ENCODE peak calls at places on chromosomes 12 and 14, in seven cellular contexts. One of them, this sample, is unnamed.

GRCh38 chr12:89756638-89757321 is 48.1 kb upstream of the ATP2B1 start:
- DNase-seq in right lobe of liver: no peak
- DNase-seq in Peyer's patch: no peak
- DNase-seq in stomach: no peak
- DNase-seq in adrenal gland: no peak
- DNase-seq in A549: peak; percentile 76
- DNase-seq in esophagus muscularis mucosa: no peak
- DNase-seq in this sample: no peak

GRCh38 chr12:68972570-68972969 is 39.6 kb upstream of the CPM start:
- DNase-seq in right lobe of liver: peak; percentile 48
- DNase-seq in Peyer's patch: no peak
- DNase-seq in stomach: no peak
- DNase-seq in adrenal gland: no peak
- DNase-seq in A549: no peak
- DNase-seq in esophagus muscularis mucosa: no peak
- DNase-seq in this sample: no peak

GRCh38 chr12:96195845-96196451 is 1.8 kb downstream of the ELK3 start:
- DNase-seq in right lobe of liver: no peak
- DNase-seq in Peyer's patch: no peak
- DNase-seq in stomach: no peak
- DNase-seq in adrenal gland: no peak
- DNase-seq in A549: peak; percentile 45
- DNase-seq in esophagus muscularis mucosa: no peak
- DNase-seq in this sample: no peak

GRCh38 chr14:101064121-101064661 is 160.7 kb upstream of the RTL1 start:
- DNase-seq in right lobe of liver: no peak
- DNase-seq in Peyer's patch: peak; percentile 37
- DNase-seq in stomach: no peak
- DNase-seq in adrenal gland: peak; percentile 7
- DNase-seq in A549: no peak
- DNase-seq in esophagus muscularis mucosa: no peak
- DNase-seq in this sample: no peak

GRCh38 chr12:112980491-112981158 is 2.3 kb downstream of the OAS2 start:
- DNase-seq in right lobe of liver: no peak
- DNase-seq in Peyer's patch: no peak
- DNase-seq in stomach: no peak
- DNase-seq in adrenal gland: no peak
- DNase-seq in A549: no peak
- DNase-seq in esophagus muscularis mucosa: no peak
- DNase-seq in this sample: no peak

GRCh38 chr14:55136868-55137785 is 8.1 kb downstream of the LGALS3 start:
- DNase-seq in right lobe of liver: no peak
- DNase-seq in Peyer's patch: no peak
- DNase-seq in stomach: peak; percentile 79
- DNase-seq in adrenal gland: peak; percentile 66
- DNase-seq in A549: no peak
- DNase-seq in esophagus muscularis mucosa: no peak
- DNase-seq in this sample: peak; percentile 84

GRCh38 chr14:99982449-99983250 is 82.6 kb upstream of the EVL start:
- DNase-seq in right lobe of liver: no peak
- DNase-seq in Peyer's patch: no peak
- DNase-seq in stomach: peak; percentile 48
- DNase-seq in adrenal gland: peak; percentile 59
- DNase-seq in A549: peak; percentile 65
- DNase-seq in esophagus muscularis mucosa: no peak
- DNase-seq in this sample: peak; percentile 57

GRCh38 chr12:30631710-30632109 is 64.0 kb downstream of the IPO8 start:
- DNase-seq in right lobe of liver: no peak
- DNase-seq in Peyer's patch: no peak
- DNase-seq in stomach: no peak
- DNase-seq in adrenal gland: no peak
- DNase-seq in A549: no peak
- DNase-seq in esophagus muscularis mucosa: no peak
- DNase-seq in this sample: no peak

DNA sequence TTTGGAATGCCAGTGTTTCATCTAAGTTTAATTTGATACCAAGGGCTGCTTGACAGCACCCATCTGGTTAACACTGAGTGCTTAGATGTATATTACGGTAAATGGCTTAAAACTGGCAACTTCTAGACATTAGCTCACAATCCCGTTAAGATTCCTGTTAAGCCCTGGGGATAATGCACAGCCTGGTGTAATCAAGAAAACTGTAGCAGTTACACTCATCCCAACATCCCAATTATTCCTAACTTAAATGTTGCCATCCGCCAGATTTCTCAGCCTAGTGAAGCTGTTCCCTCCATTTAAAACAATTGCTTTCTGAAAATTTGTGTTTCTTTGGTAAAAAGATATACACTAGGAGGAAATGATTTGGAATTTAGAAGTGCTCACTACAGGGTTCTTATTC is 30.0 kb downstream of the PPFIBP1 start:
- DNase-seq in right lobe of liver: no peak
- DNase-seq in Peyer's patch: no peak
- DNase-seq in stomach: no peak
- DNase-seq in adrenal gland: no peak
- DNase-seq in A549: no peak
- DNase-seq in esophagus muscularis mucosa: no peak
- DNase-seq in this sample: no peak
- H3K4me3 ChIP-seq in right lobe of liver: no peak overlapping the region
- H3K4me3 ChIP-seq in Peyer's patch: no peak overlapping the region
- H3K4me3 ChIP-seq in stomach: no peak overlapping the region
- H3K4me3 ChIP-seq in adrenal gland: no peak overlapping the region
- H3K4me3 ChIP-seq in A549: no peak overlapping the region
- H3K4me3 ChIP-seq in esophagus muscularis mucosa: peak overlapping the region; percentile 15
- H3K4me3 ChIP-seq in this sample: no peak overlapping the region

GRCh38 chr14:105007593-105008264 is 13.2 kb downstream of the CDCA4 start:
- DNase-seq in right lobe of liver: no peak
- DNase-seq in Peyer's patch: no peak
- DNase-seq in stomach: no peak
- DNase-seq in adrenal gland: no peak
- DNase-seq in A549: no peak
- DNase-seq in esophagus muscularis mucosa: no peak
- DNase-seq in this sample: no peak

GRCh38 chr14:105005329-105005928 is 15.5 kb downstream of the CDCA4 start:
- DNase-seq in right lobe of liver: no peak
- DNase-seq in Peyer's patch: no peak
- DNase-seq in stomach: no peak
- DNase-seq in adrenal gland: no peak
- DNase-seq in A549: no peak
- DNase-seq in esophagus muscularis mucosa: no peak
- DNase-seq in this sample: no peak

GRCh38 chr14:105006831-105007592 is 13.9 kb downstream of the CDCA4 start:
- DNase-seq in right lobe of liver: no peak
- DNase-seq in Peyer's patch: no peak
- DNase-seq in stomach: no peak
- DNase-seq in adrenal gland: no peak
- DNase-seq in A549: no peak
- DNase-seq in esophagus muscularis mucosa: no peak
- DNase-seq in this sample: no peak

GRCh38 chr14:105010106-105010505 is 10.8 kb downstream of the CDCA4 start:
- DNase-seq in right lobe of liver: no peak
- DNase-seq in Peyer's patch: no peak
- DNase-seq in stomach: no peak
- DNase-seq in adrenal gland: no peak
- DNase-seq in A549: no peak
- DNase-seq in esophagus muscularis mucosa: no peak
- DNase-seq in this sample: no peak

DNA sequence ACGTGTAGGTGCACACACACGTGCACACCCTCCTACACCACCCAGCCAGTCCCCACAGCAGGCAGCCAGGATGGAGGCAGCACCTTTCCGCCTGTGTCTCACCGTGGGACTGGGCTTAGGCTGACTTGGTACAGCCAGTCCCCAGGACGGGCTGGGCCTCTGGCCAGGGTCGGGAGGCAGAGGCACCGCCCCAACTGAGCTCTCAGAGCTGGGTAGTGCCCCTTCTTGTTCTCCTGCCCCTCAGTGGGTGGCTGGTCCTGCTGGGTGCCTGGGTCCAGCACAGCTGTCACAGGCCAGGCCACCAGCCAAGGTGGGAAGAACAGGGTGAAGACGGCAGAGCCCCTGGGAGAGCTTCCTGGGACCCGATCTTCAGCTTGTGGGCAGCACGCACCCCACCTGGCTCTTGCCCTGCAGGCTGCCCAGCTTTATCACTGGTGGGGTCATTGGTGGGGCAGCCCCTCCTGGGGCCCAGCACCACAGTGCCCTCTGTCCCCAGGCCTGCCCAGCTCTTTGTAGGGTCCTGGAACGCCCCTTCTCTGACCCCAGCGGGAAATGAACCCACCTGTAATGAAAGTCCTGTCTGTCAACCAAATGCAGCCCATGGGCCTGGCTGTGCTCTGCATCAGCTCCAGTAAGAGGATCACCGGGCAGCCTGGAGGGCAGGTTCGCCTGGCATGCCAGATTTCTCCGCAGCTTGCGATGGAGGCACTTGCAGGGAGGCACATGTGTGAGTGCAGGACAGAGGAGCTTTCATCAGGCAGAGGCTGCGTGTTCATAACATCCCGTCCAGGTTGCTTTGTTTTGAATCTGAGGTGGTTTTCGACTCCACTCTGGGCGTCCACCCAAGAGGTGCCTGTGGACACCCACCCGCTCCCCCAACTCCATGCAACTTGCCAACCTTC is 14.7 kb downstream of the CDCA4 start:
- DNase-seq in right lobe of liver: no peak
- DNase-seq in Peyer's patch: no peak
- DNase-seq in stomach: no peak
- DNase-seq in adrenal gland: no peak
- DNase-seq in A549: no peak
- DNase-seq in esophagus muscularis mucosa: no peak
- DNase-seq in this sample: no peak
- TF ChIP-seq POLR2A in right lobe of liver: no peak
- TF ChIP-seq POLR2A in Peyer's patch: no peak
- TF ChIP-seq POLR2A in stomach: no peak
- TF ChIP-seq POLR2A in adrenal gland: no peak
- TF ChIP-seq POLR2A in A549: no peak
- TF ChIP-seq POLR2A in esophagus muscularis mucosa: no peak
- TF ChIP-seq POLR2A in this sample: no peak

GRCh38 chr12:108317303-108318283 is 21.5 kb downstream of the CMKLR1 start:
- DNase-seq in right lobe of liver: no peak
- DNase-seq in Peyer's patch: no peak
- DNase-seq in stomach: no peak
- DNase-seq in adrenal gland: no peak
- DNase-seq in A549: no peak
- DNase-seq in esophagus muscularis mucosa: no peak
- DNase-seq in this sample: no peak

GRCh38 chr12:108313236-108313608 is 25.9 kb downstream of the CMKLR1 start:
- DNase-seq in right lobe of liver: no peak
- DNase-seq in Peyer's patch: no peak
- DNase-seq in stomach: no peak
- DNase-seq in adrenal gland: no peak
- DNase-seq in A549: no peak
- DNase-seq in esophagus muscularis mucosa: no peak
- DNase-seq in this sample: no peak

GRCh38 chr12:108316153-108316892 is 22.8 kb downstream of the CMKLR1 start:
- DNase-seq in right lobe of liver: no peak
- DNase-seq in Peyer's patch: no peak
- DNase-seq in stomach: no peak
- DNase-seq in adrenal gland: no peak
- DNase-seq in A549: no peak
- DNase-seq in esophagus muscularis mucosa: no peak
- DNase-seq in this sample: no peak

GRCh38 chr12:108313609-108314331 is 25.3 kb downstream of the CMKLR1 start:
- DNase-seq in right lobe of liver: peak; percentile 43
- DNase-seq in Peyer's patch: no peak
- DNase-seq in stomach: no peak
- DNase-seq in adrenal gland: peak; percentile 65
- DNase-seq in A549: no peak
- DNase-seq in esophagus muscularis mucosa: no peak
- DNase-seq in this sample: no peak

DNA sequence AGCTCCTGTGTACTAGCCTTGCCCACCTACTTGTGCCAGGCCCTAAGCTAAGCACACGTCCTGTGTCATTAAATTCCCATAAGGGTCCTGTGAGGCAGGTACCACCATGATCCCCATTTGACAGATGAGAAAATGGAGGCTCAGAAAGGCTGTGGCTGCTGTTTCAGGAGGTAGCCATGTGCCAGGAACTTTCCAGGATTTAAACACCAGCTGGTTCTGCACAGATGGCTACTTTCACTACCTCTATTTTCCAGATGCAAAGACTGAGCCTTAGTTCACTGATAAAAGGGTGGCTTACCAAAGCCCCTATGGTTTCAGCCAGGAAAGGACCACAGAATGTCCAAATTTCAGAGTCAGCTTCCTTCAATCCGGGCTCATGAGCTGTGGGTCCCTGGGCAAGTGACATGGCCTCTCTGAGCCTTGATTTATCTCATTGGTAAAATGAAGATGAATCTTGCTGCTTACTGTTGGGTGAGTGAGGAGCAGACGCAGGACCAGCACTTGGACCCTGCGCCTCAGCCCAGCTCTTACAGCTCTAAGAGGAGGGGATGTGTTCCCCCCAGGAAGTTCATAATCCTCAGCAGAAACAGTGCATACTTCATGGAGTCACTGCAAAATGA is 23.5 kb downstream of the CMKLR1 start:
- DNase-seq in right lobe of liver: no peak
- DNase-seq in Peyer's patch: no peak
- DNase-seq in stomach: no peak
- DNase-seq in adrenal gland: no peak
- DNase-seq in A549: no peak
- DNase-seq in esophagus muscularis mucosa: no peak
- DNase-seq in this sample: no peak
- H3K27ac ChIP-seq in right lobe of liver: no peak overlapping the region
- H3K27ac ChIP-seq in Peyer's patch: no peak overlapping the region
- H3K27ac ChIP-seq in stomach: no peak overlapping the region
- H3K27ac ChIP-seq in adrenal gland: peak overlapping the region; percentile 35
- H3K27ac ChIP-seq in A549: no peak overlapping the region
- H3K27ac ChIP-seq in esophagus muscularis mucosa: no peak overlapping the region
- H3K27ac ChIP-seq in this sample: no peak overlapping the region

DNA sequence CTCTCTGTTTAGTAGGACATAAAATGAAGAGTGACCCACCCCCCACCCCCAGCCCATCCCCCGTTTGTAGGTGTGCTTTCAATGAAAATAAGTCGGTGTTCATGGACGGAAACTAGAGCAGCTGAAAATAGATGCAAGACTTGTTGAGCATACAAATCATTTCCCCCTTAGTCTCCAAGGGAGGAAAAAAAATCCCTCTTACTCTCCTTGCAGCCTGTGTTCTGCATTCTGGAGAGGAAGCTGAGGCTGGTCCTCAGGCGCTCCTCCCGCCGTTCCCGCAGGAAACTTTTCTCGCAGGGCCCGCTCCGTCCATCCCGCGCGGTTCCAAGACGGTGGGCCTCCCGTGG is 259.0 kb upstream of the E2F7 start:
- DNase-seq in right lobe of liver: no peak
- DNase-seq in Peyer's patch: no peak
- DNase-seq in stomach: no peak
- DNase-seq in adrenal gland: no peak
- DNase-seq in A549: no peak
- DNase-seq in esophagus muscularis mucosa: no peak
- DNase-seq in this sample: no peak
- H3K4me3 ChIP-seq in right lobe of liver: peak overlapping the region; percentile 57
- H3K4me3 ChIP-seq in Peyer's patch: peak overlapping the region; percentile 55
- H3K4me3 ChIP-seq in stomach: peak overlapping the region; percentile 60
- H3K4me3 ChIP-seq in adrenal gland: peak overlapping the region; percentile 45
- H3K4me3 ChIP-seq in A549: peak overlapping the region; percentile 53
- H3K4me3 ChIP-seq in esophagus muscularis mucosa: peak overlapping the region; percentile 59
- H3K4me3 ChIP-seq in this sample: peak overlapping the region; percentile 68

GRCh38 chr14:61281186-61281676 is at the start of gene TMEM30B:
- DNase-seq in right lobe of liver: peak; percentile 39
- DNase-seq in Peyer's patch: peak; percentile 94
- DNase-seq in stomach: peak; percentile 94
- DNase-seq in adrenal gland: no peak
- DNase-seq in A549: no peak
- DNase-seq in esophagus muscularis mucosa: no peak
- DNase-seq in this sample: peak; percentile 32
- TF ChIP-seq POLR2A in right lobe of liver: no peak
- TF ChIP-seq POLR2A in Peyer's patch: peak; percentile 92
- TF ChIP-seq POLR2A in stomach: no peak
- TF ChIP-seq POLR2A in adrenal gland: no peak
- TF ChIP-seq POLR2A in A549: no peak
- TF ChIP-seq POLR2A in esophagus muscularis mucosa: no peak
- TF ChIP-seq POLR2A in this sample: no peak

GRCh38 chr12:15629108-15629507 is 160.1 kb downstream of the EPS8 start:
- DNase-seq in right lobe of liver: no peak
- DNase-seq in Peyer's patch: no peak
- DNase-seq in stomach: peak; percentile 28
- DNase-seq in adrenal gland: peak; percentile 65
- DNase-seq in A549: peak; percentile 52
- DNase-seq in esophagus muscularis mucosa: no peak
- DNase-seq in this sample: peak; percentile 87
- H3K27ac ChIP-seq in right lobe of liver: peak overlapping the region; percentile 58
- H3K27ac ChIP-seq in Peyer's patch: peak overlapping the region; percentile 41
- H3K27ac ChIP-seq in stomach: no peak overlapping the region
- H3K27ac ChIP-seq in adrenal gland: peak overlapping the region; percentile 80
- H3K27ac ChIP-seq in A549: peak overlapping the region; percentile 89
- H3K27ac ChIP-seq in esophagus muscularis mucosa: peak overlapping the region; percentile 83
- H3K27ac ChIP-seq in this sample: peak overlapping the region; percentile 95